ENCODE peak calls at places on chromosome 5, in six cellular contexts. S is mammary epithelial cell, L is GM23248, T is NT2/D1, Z is mesenchymal stem cell, Q is mesendoderm. U is an unnamed sample.
A peak's percentile ranks its signal among the peaks of the same experiment; 100 is the strongest.

GRCh38 chr5:123193176-123193575 is 104.1 kb downstream of the PRDM6 start:
- DNase-seq in Z (no peak), S (no peak), L (no peak), T (no peak), Q (no peak), U (no peak)

GRCh38 chr5:143008809-143009521 is 238.8 kb downstream of the ARHGAP26 start:
- DNase-seq in Q (no peak), L (peak; percentile 97), Z (peak; percentile 94), S (peak; percentile 100), T (no peak), U (peak; percentile 51)

GRCh38 chr5:9009931-9010652 is 535.8 kb downstream of the SEMA5A start:
- DNase-seq in S (peak; percentile 73), Z (peak; percentile 33), T (no peak), Q (no peak), L (peak; percentile 48), U (no peak)

GRCh38 chr5:21225223-21226064 is 1237.4 kb upstream of the CDH18 start:
- DNase-seq in Z (no peak), S (no peak), Q (peak; percentile 54), L (no peak), T (no peak), U (no peak)

GRCh38 chr5:144198386-144198785 is 27.7 kb downstream of the KCTD16 start:
- DNase-seq in L (peak; percentile 46), S (no peak), Z (peak; percentile 54), Q (no peak), T (no peak), U (peak; percentile 57)

GRCh38 chr5:115816226-115817042 is at the start of gene CDO1:
- DNase-seq in Z (peak; percentile 68), T (no peak), Q (peak; percentile 78), L (peak; percentile 76), S (peak; percentile 25), U (peak; percentile 76)

GRCh38 chr5:98763001-98763630 is 10.3 kb upstream of the RGMB start:
- DNase-seq in Q (peak; percentile 97), Z (peak; percentile 64), T (no peak), L (peak; percentile 71), S (no peak), U (peak; percentile 59)

GRCh38 chr5:26569241-26569928 is 469.0 kb downstream of the CDH9 start:
- DNase-seq in S (no peak), Q (no peak), T (no peak), Z (no peak), L (no peak), U (no peak)

GRCh38 chr5:98927988-98928801 is 612 bp downstream of the CHD1 start:
- DNase-seq in L (peak; percentile 82), Q (peak; percentile 79), T (no peak), Z (peak; percentile 79), S (peak; percentile 57), U (peak; percentile 94)

GRCh38 chr5:28400076-28400475 is 1361.7 kb upstream of the CDH9 start:
- DNase-seq in T (no peak), Z (no peak), S (no peak), L (no peak), Q (no peak), U (no peak)

GRCh38 chr5:40240111-40240510 is 439.6 kb upstream of the PTGER4 start:
- DNase-seq in Z (no peak), T (no peak), Q (no peak), S (peak; percentile 55), L (peak; percentile 24), U (no peak)

GRCh38 chr5:33470544-33470943 is 29.8 kb downstream of the TARS1 start:
- DNase-seq in Q (peak; percentile 70), S (peak; percentile 31), T (no peak), L (peak; percentile 61), Z (peak; percentile 35), U (peak; percentile 79)

GRCh38 chr5:97142521-97143254 is at the start of gene LIX1:
- DNase-seq in S (peak; percentile 8), T (peak; percentile 58), L (peak; percentile 65), Q (peak; percentile 95), Z (peak; percentile 57), U (peak; percentile 79)

GRCh38 chr5:18457255-18457654 is 823.0 kb downstream of the TAF11L14 start:
- DNase-seq in S (no peak), L (no peak), T (no peak), Q (no peak), Z (no peak), U (no peak)

GRCh38 chr5:43042176-43042625 is 2.1 kb upstream of the ANXA2R start:
- DNase-seq in S (peak; percentile 78), T (no peak), Z (peak; percentile 93), Q (peak; percentile 90), L (peak; percentile 91), U (peak; percentile 68)

GRCh38 chr5:103428411-103428871 is 134.1 kb downstream of the NUDT12 start:
- DNase-seq in Q (no peak), Z (no peak), T (no peak), L (peak; percentile 20), S (peak; percentile 44), U (no peak)

GRCh38 chr5:56323505-56323904 is 90.4 kb upstream of the ANKRD55 start:
- DNase-seq in Z (peak; percentile 77), L (peak; percentile 83), S (peak; percentile 84), Q (peak; percentile 67), T (no peak), U (peak; percentile 79)

GRCh38 chr5:136033848-136034247 is 5.1 kb downstream of the TGFBI start:
- DNase-seq in S (peak; percentile 91), Q (no peak), Z (no peak), T (no peak), L (peak; percentile 65), U (peak; percentile 24)

GRCh38 chr5:138138949-138139775 is at the start of gene NME5:
- DNase-seq in Q (peak; percentile 88), L (no peak), S (no peak), Z (peak; percentile 63), T (peak; percentile 38), U (peak; percentile 56)

GRCh38 chr5:134143431-134143830 is 28.9 kb downstream of the TCF7 start:
- DNase-seq in L (no peak), S (no peak), T (no peak), Q (no peak), Z (no peak), U (no peak)

GRCh38 chr5:109865636-109866035 is 175.9 kb downstream of the MAN2A1 start:
- DNase-seq in Q (no peak), L (peak; percentile 88), Z (peak; percentile 98), T (no peak), S (peak; percentile 70), U (peak; percentile 69)

GRCh38 chr5:10653033-10653432 is 89.2 kb downstream of the ANKRD33B start:
- DNase-seq in Q (no peak), Z (no peak), L (no peak), T (no peak), S (no peak), U (peak; percentile 16)

GRCh38 chr5:143241892-143242291 is 161.6 kb downstream of the NR3C1 start:
- DNase-seq in Z (peak; percentile 54), L (peak; percentile 63), T (no peak), S (peak; percentile 76), Q (no peak), U (no peak)

GRCh38 chr5:59648949-59649921 is 244.3 kb downstream of the PDE4D start:
- DNase-seq in T (no peak), Z (peak; percentile 31), L (no peak), S (no peak), Q (peak; percentile 97), U (no peak)

GRCh38 chr5:14599717-14600116 is 18.1 kb downstream of the OTULINL start:
- DNase-seq in S (no peak), Q (no peak), Z (no peak), L (no peak), T (no peak), U (no peak)

GRCh38 chr5:133242221-133242835 is 190.5 kb downstream of the HSPA4 start:
- DNase-seq in S (no peak), Z (no peak), T (no peak), Q (no peak), L (no peak), U (no peak)

GRCh38 chr5:53403758-53404157 is 76.7 kb upstream of the FST start:
- DNase-seq in Z (peak; percentile 64), Q (no peak), S (no peak), T (no peak), L (no peak), U (no peak)
- H3K9ac ChIP-seq in Z (no peak overlapping the region), Q (no peak overlapping the region), S (no peak overlapping the region), T (no peak overlapping the region), L (no peak overlapping the region), U (no peak overlapping the region)

DNA sequence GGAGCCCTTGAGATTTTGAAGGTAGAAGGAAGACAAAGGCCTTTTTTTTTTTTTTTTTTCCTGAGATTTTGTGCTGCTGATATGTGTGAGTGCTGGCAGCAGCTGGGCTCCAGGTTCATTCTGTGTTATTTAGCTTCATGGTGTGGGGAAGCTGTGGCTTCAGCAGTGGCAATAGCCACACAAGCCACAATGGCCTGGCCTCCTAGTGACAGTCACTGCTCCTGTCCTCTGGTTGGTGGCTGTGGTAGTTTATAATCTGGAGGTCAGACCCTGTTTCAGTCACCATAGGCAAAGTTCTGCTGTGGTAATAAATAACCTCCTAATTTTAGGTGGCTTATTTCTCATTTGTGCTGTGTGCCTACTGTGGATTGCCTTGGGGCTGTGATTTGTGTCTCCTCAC is 28.2 kb upstream of the GPR151 start:
- DNase-seq in T (no peak), Q (no peak), L (no peak), S (no peak), Z (no peak), U (no peak)
- H3K4me1 ChIP-seq in T (no peaks in the 10 kb centered on the region), Q (no peaks in the 10 kb centered on the region), L (no peaks in the 10 kb centered on the region), S (peaks cover 4% of the 10 kb centered on the region), Z (no peaks in the 10 kb centered on the region), U (peaks cover 5% of the 10 kb centered on the region)

GRCh38 chr5:150409638-150410523 is 2.8 kb downstream of the CD74 start:
- DNase-seq in T (peak; percentile 63), Q (peak; percentile 95), L (peak; percentile 91), Z (peak; percentile 92), S (peak; percentile 80), U (peak; percentile 95)

GRCh38 chr5:150412319-150413175 is at the start of gene CD74:
- DNase-seq in S (peak; percentile 64), Q (peak; percentile 72), L (peak; percentile 30), Z (peak; percentile 42), T (no peak), U (peak; percentile 54)

GRCh38 chr5:150410524-150411244 is 2.0 kb downstream of the CD74 start:
- DNase-seq in Q (peak; percentile 82), L (peak; percentile 87), T (peak; percentile 36), S (peak; percentile 62), Z (peak; percentile 84), U (peak; percentile 90)

GRCh38 chr5:150411245-150411979 is 1.3 kb downstream of the CD74 start:
- DNase-seq in S (no peak), Q (peak; percentile 63), Z (peak; percentile 29), T (no peak), L (peak; percentile 23), U (peak; percentile 24)

GRCh38 chr5:150413176-150413901 is 629 bp upstream of the CD74 start:
- DNase-seq in T (no peak), S (no peak), L (no peak), Q (no peak), Z (no peak), U (no peak)
- H3K4me3 ChIP-seq in T (no peak overlapping the region), S (no peak overlapping the region), L (no peak overlapping the region), Q (no peak overlapping the region), Z (peak overlapping the region; percentile 77), U (no peak overlapping the region)

DNA sequence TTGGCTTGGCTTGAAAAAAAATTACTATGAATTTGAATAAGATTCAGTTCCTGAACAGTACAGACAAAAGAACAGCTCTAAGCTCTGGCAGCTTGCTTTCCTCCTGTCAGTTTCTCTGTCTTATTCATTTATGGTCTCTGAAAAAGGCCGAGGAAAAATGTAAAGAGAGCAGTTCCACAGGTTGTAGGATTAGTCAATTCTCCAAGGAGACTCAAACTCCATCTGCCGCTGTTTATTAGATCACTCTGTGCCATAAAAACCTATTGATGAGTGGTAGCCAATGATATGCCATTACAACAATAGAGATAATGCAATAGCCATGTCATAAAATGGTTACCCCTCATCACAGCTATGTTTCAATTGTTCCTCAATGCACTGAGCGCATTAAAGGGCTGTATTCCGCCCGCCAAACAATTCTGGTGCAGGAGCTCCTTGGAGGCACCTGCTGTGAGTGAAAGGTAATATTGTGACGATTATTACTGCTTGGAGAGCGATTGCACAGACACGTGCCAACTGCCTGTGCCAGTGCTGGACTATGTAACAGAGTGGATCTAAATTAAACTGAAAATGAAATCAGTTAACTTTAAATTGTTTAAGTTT is 188.2 kb downstream of the ARRDC3 start:
- DNase-seq in Q (no peak), T (no peak), L (no peak), S (no peak), Z (no peak), U (no peak)
- H3K9ac ChIP-seq in Q (no peak overlapping the region), T (no peak overlapping the region), L (no peak overlapping the region), S (no peak overlapping the region), Z (no peak overlapping the region), U (no peak overlapping the region)